ENCODE peak calls at places on chromosomes 6 and 20, in five cellular contexts. D is GM23248, P is OCI-LY7, W is GM23338, E is PC-9. H is an unnamed sample. For H3K9me2, the result is how much of the 10 kb centered on the place peaks cover.

GRCh38 chr6:138089325-138089724 is 17.9 kb downstream of the PERP start:
- DNase-seq in D (no peak), W (no peak), E (peak), P (no peak), H (no peak)

GRCh38 chr20:41664584-41664983 is 46.4 kb upstream of the CHD6 start:
- DNase-seq in W (peak), P (peak), D (peak), E (no peak), H (peak)

GRCh38 chr6:109093732-109094131 is 914 bp downstream of the SESN1 start:
- DNase-seq in D (peak), W (no peak), P (no peak), E (no peak), H (no peak)

GRCh38 chr6:45436544-45437440 is 59.1 kb upstream of the SUPT3H start:
- DNase-seq in W (no peak), E (no peak), D (peak), P (no peak), H (no peak)

GRCh38 chr20:64064145-64064698 is 1.2 kb downstream of the TCEA2 start:
- DNase-seq in E (peak), W (no peak), D (peak), P (no peak), H (peak)

GRCh38 chr6:42224222-42225042 is 6.8 kb upstream of the MRPS10 start:
- DNase-seq in P (no peak), W (no peak), D (peak), E (peak), H (peak)

GRCh38 chr6:43391448-43392031 is 22.1 kb upstream of the ZNF318 start:
- DNase-seq in P (no peak), E (no peak), W (no peak), D (no peak), H (no peak)

GRCh38 chr6:134195164-134195906 is 122.6 kb downstream of the SGK1 start:
- DNase-seq in P (no peak), W (no peak), D (peak), E (no peak), H (no peak)

GRCh38 chr20:41818991-41819390 is 200.8 kb upstream of the CHD6 start:
- DNase-seq in P (no peak), W (no peak), E (no peak), D (no peak), H (no peak)

GRCh38 chr6:40822619-40823018 is 216.4 kb downstream of the UNC5CL start:
- DNase-seq in D (peak), E (no peak), P (no peak), W (no peak), H (no peak)

GRCh38 chr20:49750611-49751396 is 37.1 kb upstream of the B4GALT5 start:
- DNase-seq in D (peak), P (peak), E (no peak), W (peak), H (no peak)

GRCh38 chr6:168658059-168658458 is 217.1 kb downstream of the SMOC2 start:
- DNase-seq in D (no peak), P (no peak), E (no peak), W (no peak), H (no peak)

GRCh38 chr6:48736486-48737206 is 625.6 kb upstream of the PTCHD4 start:
- DNase-seq in W (no peak), P (no peak), E (peak), D (peak), H (no peak)

GRCh38 chr6:35073766-35074471 is 67.2 kb downstream of the TCP11 start:
- DNase-seq in W (no peak), D (no peak), E (no peak), P (no peak), H (no peak)

GRCh38 chr6:63319911-63320310 is at the start of gene LGSN:
- DNase-seq in W (no peak), D (no peak), P (no peak), E (no peak), H (no peak)

GRCh38 chr20:46130534-46130933 is 12.4 kb downstream of the CD40 start:
- DNase-seq in P (no peak), E (no peak), W (no peak), D (no peak), H (no peak)

GRCh38 chr20:58870293-58871014 is 17.9 kb downstream of the GNAS start:
- DNase-seq in P (peak), D (peak), E (no peak), W (peak), H (no peak)

GRCh38 chr20:45368221-45368980 is 5.4 kb downstream of the SYS1 start:
- DNase-seq in D (no peak), P (peak), E (no peak), W (no peak), H (no peak)

GRCh38 chr6:35415065-35415880 is 36.9 kb upstream of the FANCE start:
- DNase-seq in P (peak), W (peak), E (peak), D (peak), H (no peak)

GRCh38 chr6:56259163-56259562 is 11.8 kb upstream of the COL21A1 start:
- DNase-seq in D (no peak), W (peak), P (no peak), E (no peak), H (no peak)

GRCh38 chr6:164124986-164125385 is 710.5 kb downstream of the QKI start:
- DNase-seq in W (no peak), D (no peak), P (no peak), E (no peak), H (no peak)

GRCh38 chr6:26045046-26045938 is 41.9 kb upstream of the HFE start:
- DNase-seq in P (peak), D (peak), W (no peak), E (peak), H (no peak)

GRCh38 chr6:35764238-35764896 is 12.0 kb upstream of the CLPSL2 start:
- DNase-seq in P (no peak), D (no peak), W (peak), E (peak), H (peak)

GRCh38 chr6:3202999-3203696 is 24.3 kb downstream of the TUBB2B start:
- DNase-seq in E (no peak), W (no peak), D (peak), P (peak), H (no peak)

GRCh38 chr6:96528193-96528592 is 6.6 kb downstream of the UFL1 start:
- DNase-seq in W (no peak), P (no peak), D (no peak), E (no peak), H (no peak)

GRCh38 chr6:33424855-33425667 is 5.2 kb downstream of the SYNGAP1 start:
- DNase-seq in P (no peak), W (no peak), E (no peak), D (no peak), H (no peak)

GRCh38 chr6:11615214-11615602 is 77.7 kb downstream of the TMEM170B start:
- DNase-seq in W (no peak), D (peak), P (no peak), E (peak), H (no peak)

GRCh38 chr6:64516393-64516792 is 880.8 kb downstream of the PHF3 start:
- DNase-seq in E (no peak), D (no peak), P (no peak), W (no peak), H (no peak)

GRCh38 chr6:133854167-133854632 is 34.7 kb upstream of the TCF21 start:
- DNase-seq in P (no peak), E (no peak), D (no peak), W (peak), H (no peak)

GRCh38 chr20:45959126-45959525 is 12.9 kb downstream of the ZNF335 start:
- DNase-seq in P (no peak), D (no peak), W (no peak), E (peak), H (no peak)

GRCh38 chr6:424741-425417 is 33.3 kb downstream of the IRF4 start:
- DNase-seq in D (no peak), E (no peak), P (no peak), W (no peak), H (no peak)
- H3K9me2 ChIP-seq in D (under half), E (under half), P (under half), W (under half), H (under half)

DNA sequence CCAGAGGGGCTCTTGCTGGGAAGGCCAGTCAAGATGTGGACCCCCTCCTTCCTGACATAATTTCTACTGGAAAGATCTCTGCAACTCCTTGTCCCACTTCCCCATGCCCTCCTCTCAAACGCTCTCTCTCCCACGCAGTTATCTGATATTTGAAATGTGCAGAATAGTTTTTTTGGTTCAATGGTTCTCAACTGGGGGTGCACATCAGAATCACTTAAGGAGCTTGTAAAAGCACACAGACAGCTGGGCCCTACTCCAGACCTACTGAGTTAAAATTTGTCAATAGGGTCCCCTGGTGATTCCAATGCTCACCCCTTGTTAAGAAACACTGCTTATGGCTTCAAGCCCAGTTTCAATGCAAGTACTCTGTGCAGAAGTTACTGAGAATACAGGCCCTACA is 45.2 kb upstream of the KCNK16 start:
- DNase-seq in E (no peak), W (no peak), D (no peak), P (no peak), H (no peak)
- H3K9me2 ChIP-seq in E (under half), W (under half), D (under half), P (under half), H (under half)

DNA sequence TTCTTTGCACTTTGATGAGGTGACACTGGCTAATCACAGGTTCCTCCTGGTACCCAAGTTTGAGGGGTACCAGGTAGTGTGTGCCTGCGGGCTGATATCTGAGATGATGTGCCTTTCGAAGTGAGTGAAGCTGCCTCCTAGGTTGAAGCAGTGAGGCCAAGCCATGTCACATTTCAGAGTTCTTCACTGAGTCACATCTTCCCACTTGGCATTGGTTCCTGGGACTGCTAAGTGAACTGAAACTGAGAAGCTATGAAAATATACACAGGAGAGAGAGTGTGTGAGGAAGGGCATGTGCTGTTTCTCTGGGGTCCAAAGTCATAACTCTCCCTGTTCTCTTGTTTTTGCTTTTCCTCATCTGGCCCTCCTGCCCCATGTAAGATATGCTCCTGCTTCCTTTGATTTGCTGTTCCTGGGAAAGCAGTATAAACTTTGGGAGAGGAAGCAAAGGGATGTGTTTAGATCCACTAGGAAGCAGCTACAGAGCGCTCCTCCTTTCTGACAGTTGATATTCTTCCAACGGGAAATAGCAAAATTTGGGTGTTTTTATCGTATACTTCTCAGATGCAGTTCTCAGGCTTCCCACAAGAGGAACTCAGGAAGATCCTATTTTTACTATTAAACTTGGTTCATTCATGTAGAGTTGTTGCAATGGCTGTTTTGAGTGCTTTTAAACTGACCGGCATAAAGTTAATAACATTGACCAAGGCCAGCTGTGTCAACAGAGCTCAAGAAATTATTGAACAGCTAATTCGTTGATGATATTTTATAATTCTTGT is 153.7 kb downstream of the MOXD1 start:
- DNase-seq in D (peak), P (no peak), E (peak), W (no peak), H (no peak)
- H3K9me2 ChIP-seq in D (under half), P (under half), E (under half), W (under half), H (under half)

GRCh38 chr6:105814745-105815536 is 271.2 kb upstream of the PRDM1 start:
- DNase-seq in E (no peak), D (no peak), P (no peak), W (no peak), H (no peak)
- H3K9me2 ChIP-seq in E (under half), D (under half), P (under half), W (under half), H (under half)

GRCh38 chr20:23649242-23649641 is 11.5 kb upstream of the CST3 start:
- DNase-seq in D (no peak), W (no peak), E (no peak), P (no peak), H (no peak)
- H3K9me2 ChIP-seq in D (under half), W (under half), E (under half), P (under half), H (under half)

GRCh38 chr6:141906569-141907080 is 226.1 kb upstream of the GJE1 start:
- DNase-seq in E (no peak), W (no peak), P (no peak), D (no peak), H (no peak)
- H3K9me2 ChIP-seq in E (under half), W (under half), P (under half), D (under half), H (under half)

GRCh38 chr6:70738028-70738427 is 70.3 kb downstream of the SMAP1 start:
- DNase-seq in E (no peak), P (no peak), D (peak), W (no peak), H (no peak)
- H3K9me2 ChIP-seq in E (under half), P (under half), D (under half), W (under half), H (under half)

H was measured in HCT116.